ENCODE peak calls at places on chromosomes 11 and 22, in four cellular contexts. V is heart left ventricle, U is mammary epithelial cell, Q is choroid plexus epithelial cell. N is an unnamed sample.
A peak's percentile ranks its signal among the peaks of the same experiment; 100 is the strongest.

GRCh38 chr22:19648419-19648929 is 65.8 kb upstream of the SEPTIN5 start:
- DNase-seq in Q (peak; percentile 9), U (no peak), V (no peak), N (no peak)

GRCh38 chr11:80383655-80384054 is 942.8 kb upstream of the TENM4 start:
- DNase-seq in Q (no peak), U (no peak), V (no peak), N (peak; percentile 37)

GRCh38 chr22:35132568-35132967 is 66.6 kb downstream of the ISX start:
- DNase-seq in Q (no peak), U (no peak), V (no peak), N (no peak)

GRCh38 chr22:41848468-41848867 is 15.6 kb downstream of the SREBF2 start:
- DNase-seq in V (no peak), U (no peak), Q (no peak), N (peak; percentile 85)

GRCh38 chr11:64717268-64717578 is 5.8 kb downstream of the NRXN2 start:
- DNase-seq in Q (no peak), U (no peak), V (no peak), N (no peak)

GRCh38 chr11:19740586-19740985 is 27.9 kb downstream of the NAV2 start:
- DNase-seq in Q (no peak), U (no peak), V (no peak), N (no peak)

GRCh38 chr11:18245396-18245795 is 3.1 kb downstream of the SAA2 start:
- DNase-seq in V (no peak), U (peak; percentile 44), Q (no peak), N (no peak)

GRCh38 chr22:17057959-17058814 is 26.6 kb upstream of the IL17RA start:
- DNase-seq in V (peak; percentile 64), Q (peak; percentile 85), U (peak; percentile 52), N (peak; percentile 42)

GRCh38 chr22:50469377-50470305 is 5.2 kb downstream of the SBF1 start:
- DNase-seq in Q (peak; percentile 38), U (peak; percentile 84), V (no peak), N (peak; percentile 96)

GRCh38 chr22:45585437-45585755 is 82.7 kb downstream of the FBLN1 start:
- DNase-seq in V (no peak), U (no peak), Q (peak; percentile 19), N (no peak)

GRCh38 chr11:10375280-10376048 is 70.6 kb downstream of the ADM start:
- DNase-seq in V (no peak), Q (peak; percentile 90), U (peak; percentile 36), N (no peak)

GRCh38 chr11:112962854-112963367 is 1.7 kb downstream of the NCAM1 start:
- DNase-seq in Q (no peak), U (no peak), V (peak; percentile 81), N (peak; percentile 27)

GRCh38 chr11:96102664-96103068 is 178.8 kb upstream of the MTMR2 start:
- DNase-seq in Q (peak; percentile 72), V (no peak), U (peak; percentile 27), N (no peak)

GRCh38 chr11:45848654-45849081 is 1.4 kb downstream of the CRY2 start:
- DNase-seq in Q (no peak), U (no peak), V (no peak), N (no peak)

GRCh38 chr22:50304528-50305392 is 2.7 kb downstream of the PLXNB2 start:
- DNase-seq in V (no peak), U (peak; percentile 64), Q (no peak), N (peak; percentile 80)

GRCh38 chr11:64592656-64593055 is 1.6 kb downstream of the SLC22A12 start:
- DNase-seq in Q (no peak), V (no peak), U (no peak), N (no peak)

GRCh38 chr22:29311468-29312217 is 3.9 kb downstream of the RASL10A start:
- DNase-seq in V (peak; percentile 44), U (no peak), Q (no peak), N (no peak)

GRCh38 chr11:26947379-26947844 is 46.5 kb upstream of the FIBIN start:
- DNase-seq in Q (peak; percentile 100), U (peak; percentile 93), V (peak; percentile 65), N (no peak)

GRCh38 chr22:20393705-20394476 is at the start of gene ZNF74:
- DNase-seq in U (peak; percentile 88), Q (peak; percentile 95), V (peak; percentile 94), N (peak; percentile 92)

GRCh38 chr11:95729462-95729861 is 60.1 kb downstream of the FAM76B start:
- DNase-seq in V (no peak), U (no peak), Q (no peak), N (no peak)

GRCh38 chr11:27420722-27421572 is 51.6 kb downstream of the LGR4 start:
- DNase-seq in V (no peak), Q (no peak), U (no peak), N (no peak)

GRCh38 chr11:5251746-5252145 is 2.1 kb upstream of the HBG1 start:
- DNase-seq in Q (no peak), V (no peak), U (no peak), N (no peak)

GRCh38 chr11:58917159-58917765 is 22.0 kb upstream of the GLYATL1 start:
- DNase-seq in V (no peak), U (no peak), Q (no peak), N (no peak)

GRCh38 chr11:76152086-76152658 is 54.1 kb downstream of the WNT11 start:
- DNase-seq in V (peak; percentile 89), U (peak; percentile 66), Q (peak; percentile 74), N (peak; percentile 93)

GRCh38 chr11:94739331-94739730 is 28.8 kb upstream of the AMOTL1 start:
- DNase-seq in U (no peak), V (no peak), Q (no peak), N (no peak)

GRCh38 chr11:5229388-5229787 is 2.5 kb upstream of the HBB start:
- DNase-seq in Q (no peak), U (no peak), V (no peak), N (no peak)

GRCh38 chr11:121488145-121488544 is 35.4 kb upstream of the SORL1-AS1 start:
- DNase-seq in V (no peak), U (no peak), Q (no peak), N (no peak)

GRCh38 chr22:45302047-45302446 is 7.7 kb upstream of the FAM118A start:
- DNase-seq in V (no peak), Q (peak; percentile 92), U (peak; percentile 37), N (no peak)

GRCh38 chr11:70768346-70769095 is 370.2 kb downstream of the CTTN start:
- DNase-seq in V (no peak), U (no peak), Q (no peak), N (no peak)

GRCh38 chr22:16800358-16800757 is 24.9 kb downstream of the XKR3 start:
- DNase-seq in U (no peak), V (no peak), Q (no peak), N (no peak)

GRCh38 chr11:115257286-115258077 is 246.7 kb downstream of the CADM1 start:
- DNase-seq in U (no peak), V (no peak), Q (no peak), N (no peak)

GRCh38 chr11:26599421-26599820 is 27.4 kb upstream of the MUC15 start:
- DNase-seq in V (no peak), Q (peak; percentile 94), U (peak; percentile 81), N (no peak)

GRCh38 chr11:128725630-128726461 is 32.0 kb downstream of the FLI1 start:
- DNase-seq in U (peak; percentile 68), Q (peak; percentile 54), V (no peak), N (peak; percentile 57)
- H3K4me3 ChIP-seq in U (no peak overlapping the region), Q (no peak overlapping the region), V (no peak overlapping the region), N (no peak overlapping the region)

GRCh38 chr11:33988586-33989370 is 62.8 kb upstream of the CAPRIN1 start:
- DNase-seq in Q (no peak), U (no peak), V (no peak), N (no peak)

GRCh38 chr11:33984682-33985389 is 66.7 kb upstream of the CAPRIN1 start:
- DNase-seq in V (no peak), U (no peak), Q (peak; percentile 10), N (no peak)

GRCh38 chr11:33987545-33987944 is 64.0 kb upstream of the CAPRIN1 start:
- DNase-seq in U (no peak), Q (no peak), V (no peak), N (no peak)

GRCh38 chr11:33989461-33989860 is 62.1 kb upstream of the CAPRIN1 start:
- DNase-seq in V (no peak), U (no peak), Q (no peak), N (no peak)

DNA sequence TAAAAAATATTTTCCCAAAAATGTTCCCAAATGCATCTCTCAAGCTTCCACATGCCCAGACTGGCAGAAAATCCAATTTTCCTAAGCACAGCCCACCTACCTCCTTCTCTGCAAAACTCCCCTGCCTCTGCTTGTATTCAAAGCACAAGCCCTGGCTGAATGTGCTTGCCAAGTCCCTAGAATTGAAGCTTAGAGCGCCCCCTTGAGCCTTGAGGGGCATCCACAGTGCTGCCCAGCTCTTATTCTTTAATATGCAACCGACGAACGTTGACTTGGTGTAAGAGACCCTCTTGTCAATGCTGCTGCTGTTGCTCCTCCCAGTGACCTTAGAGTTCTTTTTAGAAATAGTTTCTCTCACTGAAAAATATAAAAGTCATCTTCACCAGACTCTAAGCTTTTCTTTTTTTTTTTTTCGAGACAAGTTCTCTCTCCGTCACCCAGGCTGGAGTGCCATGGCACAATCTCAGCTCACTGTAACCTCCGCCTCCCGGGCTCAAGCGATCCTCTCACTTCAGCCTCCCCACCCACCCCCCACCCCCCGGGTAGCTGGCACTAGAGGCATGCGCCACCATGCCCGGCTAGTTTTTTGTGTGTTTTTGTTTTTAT is 63.5 kb upstream of the CAPRIN1 start:
- DNase-seq in V (peak; percentile 75), Q (peak; percentile 93), U (peak; percentile 48), N (no peak)
- TF ChIP-seq CTCF in V (peak; percentile 88), Q (peak; percentile 91), U (peak; percentile 89), N (peak; percentile 52)

DNA sequence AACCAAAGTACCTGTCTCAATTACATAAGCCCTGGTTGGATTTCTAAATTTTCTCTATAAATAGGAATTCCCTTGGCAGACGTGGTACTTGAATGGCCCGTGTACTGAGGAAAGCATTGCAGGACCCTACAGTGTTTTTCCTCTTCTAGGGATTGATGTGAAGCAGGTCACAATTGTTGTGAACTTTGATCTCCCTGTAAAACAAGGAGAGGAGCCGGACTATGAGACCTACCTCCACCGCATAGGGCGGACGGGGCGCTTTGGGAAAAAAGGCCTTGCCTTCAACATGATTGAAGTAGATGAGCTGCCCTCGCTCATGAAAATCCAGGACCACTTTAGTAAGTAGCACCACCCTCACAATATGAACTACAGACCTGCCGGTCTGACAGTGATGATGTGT is 16.7 kb downstream of the DDX25 start:
- DNase-seq in Q (no peak), V (no peak), U (no peak), N (peak; percentile 48)
- H3K4me3 ChIP-seq in Q (no peak overlapping the region), V (no peak overlapping the region), U (no peak overlapping the region), N (no peak overlapping the region)

GRCh38 chr22:39556970-39557811 is 13.4 kb upstream of the CACNA1I start:
- DNase-seq in U (no peak), V (no peak), Q (peak; percentile 22), N (no peak)
- TF ChIP-seq CTCF in U (no peak), V (no peak), Q (peak; percentile 27), N (no peak)

GRCh38 chr11:88335284-88335683 is 2.3 kb downstream of the CTSC start:
- DNase-seq in V (no peak), U (no peak), Q (no peak), N (no peak)
- H3K4me3 ChIP-seq in V (no peak overlapping the region), U (peak overlapping the region; percentile 96), Q (peak overlapping the region; percentile 79), N (no peak overlapping the region)

DNA sequence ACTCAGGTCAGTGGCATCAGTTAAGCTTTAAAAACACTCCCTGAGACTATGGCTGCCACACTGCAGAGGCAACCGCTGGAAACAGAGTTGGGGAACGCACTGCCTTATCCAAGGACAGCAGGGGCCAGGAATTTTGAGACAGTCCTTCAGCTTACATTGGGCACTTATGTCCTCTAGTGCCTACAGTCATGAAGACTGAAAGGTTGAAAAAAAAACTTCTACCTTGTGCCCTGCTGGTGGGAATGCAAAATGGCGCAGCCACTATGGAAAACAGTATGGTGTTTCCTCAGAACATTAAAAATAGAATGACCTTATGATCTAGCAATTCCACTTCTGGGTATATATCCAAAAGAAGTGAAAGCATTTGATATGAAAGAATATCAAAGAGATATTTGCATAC is 19.6 kb downstream of the DKK3 start:
- DNase-seq in U (no peak), V (no peak), Q (no peak), N (no peak)
- TF ChIP-seq CTCF in U (peak; percentile 9), V (peak; percentile 31), Q (peak; percentile 35), N (no peak)

N was measured in mucosa of descending colon.